ENCODE peak calls at places on chromosomes 1 and 21, in eight cellular contexts. One of them, this sample, is unnamed.
A peak's percentile ranks its signal among the peaks of the same experiment; 100 is the strongest.

GRCh38 chr1:75519626-75520025 is 91.3 kb downstream of the SLC44A5 start:
- DNase-seq in GM23248: no peak
- DNase-seq in adrenal gland: no peak
- DNase-seq in left ventricle myocardium inferior: no peak
- DNase-seq in mammary epithelial cell: no peak
- DNase-seq in AG04450: no peak
- DNase-seq in body of pancreas: no peak
- DNase-seq in thoracic aorta: no peak
- DNase-seq in this sample: no peak

GRCh38 chr1:15155760-15156743 is 2.5 kb downstream of the TMEM51 start:
- DNase-seq in GM23248: no peak
- DNase-seq in adrenal gland: no peak
- DNase-seq in left ventricle myocardium inferior: no peak
- DNase-seq in mammary epithelial cell: no peak
- DNase-seq in AG04450: no peak
- DNase-seq in body of pancreas: peak; percentile 52
- DNase-seq in thoracic aorta: no peak
- DNase-seq in this sample: no peak

GRCh38 chr1:22778842-22779520 is 68.3 kb downstream of the EPHB2 start:
- DNase-seq in GM23248: no peak
- DNase-seq in adrenal gland: no peak
- DNase-seq in left ventricle myocardium inferior: peak; percentile 64
- DNase-seq in mammary epithelial cell: no peak
- DNase-seq in AG04450: no peak
- DNase-seq in body of pancreas: no peak
- DNase-seq in thoracic aorta: no peak
- DNase-seq in this sample: no peak

GRCh38 chr1:168084396-168085231 is 52.1 kb downstream of the GPR161 start:
- DNase-seq in GM23248: peak; percentile 61
- DNase-seq in adrenal gland: no peak
- DNase-seq in left ventricle myocardium inferior: peak; percentile 64
- DNase-seq in mammary epithelial cell: no peak
- DNase-seq in AG04450: no peak
- DNase-seq in body of pancreas: peak; percentile 61
- DNase-seq in thoracic aorta: no peak
- DNase-seq in this sample: peak; percentile 88

GRCh38 chr1:39639333-39640130 is at the start of gene HEYL:
- DNase-seq in GM23248: peak; percentile 59
- DNase-seq in adrenal gland: peak; percentile 33
- DNase-seq in left ventricle myocardium inferior: peak; percentile 85
- DNase-seq in mammary epithelial cell: no peak
- DNase-seq in AG04450: no peak
- DNase-seq in body of pancreas: peak; percentile 87
- DNase-seq in thoracic aorta: peak; percentile 26
- DNase-seq in this sample: peak; percentile 92

GRCh38 chr1:24783713-24784112 is 38.5 kb downstream of the CLIC4 start:
- DNase-seq in GM23248: no peak
- DNase-seq in adrenal gland: no peak
- DNase-seq in left ventricle myocardium inferior: no peak
- DNase-seq in mammary epithelial cell: no peak
- DNase-seq in AG04450: no peak
- DNase-seq in body of pancreas: no peak
- DNase-seq in thoracic aorta: no peak
- DNase-seq in this sample: no peak

GRCh38 chr1:175530981-175531380 is 212.4 kb downstream of the TNR start:
- DNase-seq in GM23248: no peak
- DNase-seq in adrenal gland: no peak
- DNase-seq in left ventricle myocardium inferior: no peak
- DNase-seq in mammary epithelial cell: no peak
- DNase-seq in AG04450: no peak
- DNase-seq in body of pancreas: no peak
- DNase-seq in thoracic aorta: no peak
- DNase-seq in this sample: no peak

GRCh38 chr1:27349784-27350672 is 8.2 kb downstream of the SYTL1 start:
- DNase-seq in GM23248: peak; percentile 87
- DNase-seq in adrenal gland: no peak
- DNase-seq in left ventricle myocardium inferior: peak; percentile 59
- DNase-seq in mammary epithelial cell: no peak
- DNase-seq in AG04450: peak; percentile 37
- DNase-seq in body of pancreas: peak; percentile 48
- DNase-seq in thoracic aorta: no peak
- DNase-seq in this sample: peak; percentile 91

GRCh38 chr1:57470028-57470427 is 46.2 kb upstream of the DAB1 start:
- DNase-seq in GM23248: peak; percentile 55
- DNase-seq in adrenal gland: no peak
- DNase-seq in left ventricle myocardium inferior: no peak
- DNase-seq in mammary epithelial cell: no peak
- DNase-seq in AG04450: peak; percentile 26
- DNase-seq in body of pancreas: no peak
- DNase-seq in thoracic aorta: no peak
- DNase-seq in this sample: peak; percentile 27

GRCh38 chr1:53295295-53295694 is 32.6 kb downstream of the LRP8 start:
- DNase-seq in GM23248: peak; percentile 18
- DNase-seq in adrenal gland: no peak
- DNase-seq in left ventricle myocardium inferior: no peak
- DNase-seq in mammary epithelial cell: no peak
- DNase-seq in AG04450: no peak
- DNase-seq in body of pancreas: no peak
- DNase-seq in thoracic aorta: no peak
- DNase-seq in this sample: no peak

GRCh38 chr1:73980324-73981040 is 217.5 kb downstream of the LRRIQ3 start:
- DNase-seq in GM23248: no peak
- DNase-seq in adrenal gland: no peak
- DNase-seq in left ventricle myocardium inferior: no peak
- DNase-seq in mammary epithelial cell: no peak
- DNase-seq in AG04450: no peak
- DNase-seq in body of pancreas: no peak
- DNase-seq in thoracic aorta: no peak
- DNase-seq in this sample: no peak

GRCh38 chr1:205059660-205060059 is 16.6 kb downstream of the CNTN2 start:
- DNase-seq in GM23248: no peak
- DNase-seq in adrenal gland: no peak
- DNase-seq in left ventricle myocardium inferior: no peak
- DNase-seq in mammary epithelial cell: no peak
- DNase-seq in AG04450: no peak
- DNase-seq in body of pancreas: no peak
- DNase-seq in thoracic aorta: no peak
- DNase-seq in this sample: no peak

GRCh38 chr1:94142022-94142421 is 21.1 kb upstream of the ABCA4 start:
- DNase-seq in GM23248: peak; percentile 74
- DNase-seq in adrenal gland: no peak
- DNase-seq in left ventricle myocardium inferior: no peak
- DNase-seq in mammary epithelial cell: no peak
- DNase-seq in AG04450: no peak
- DNase-seq in body of pancreas: no peak
- DNase-seq in thoracic aorta: no peak
- DNase-seq in this sample: no peak

GRCh38 chr1:57704811-57705210 is 281.0 kb upstream of the DAB1 start:
- DNase-seq in GM23248: no peak
- DNase-seq in adrenal gland: no peak
- DNase-seq in left ventricle myocardium inferior: no peak
- DNase-seq in mammary epithelial cell: no peak
- DNase-seq in AG04450: no peak
- DNase-seq in body of pancreas: no peak
- DNase-seq in thoracic aorta: no peak
- DNase-seq in this sample: no peak

DNA sequence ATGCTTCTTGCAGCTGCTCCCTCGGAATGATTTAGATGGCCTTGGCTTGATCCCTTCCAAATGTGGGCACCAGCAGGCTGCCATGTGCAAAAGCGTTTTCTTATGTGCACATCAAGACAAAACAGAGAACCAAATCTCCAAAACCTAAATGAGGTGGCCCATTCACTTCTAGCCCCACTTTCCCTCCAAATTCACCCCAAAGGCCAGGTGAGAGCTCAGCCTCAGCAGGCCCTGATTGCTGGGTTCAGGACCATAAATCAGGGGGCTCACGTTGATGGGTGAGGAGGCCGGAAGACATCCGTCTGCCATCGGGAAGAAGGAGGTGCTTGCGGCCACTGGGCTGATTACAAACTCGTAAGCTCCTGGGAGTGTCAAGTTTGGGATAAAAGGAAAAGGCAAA is 86.7 kb upstream of the CLDN14 start:
- DNase-seq in GM23248: no peak
- DNase-seq in adrenal gland: no peak
- DNase-seq in left ventricle myocardium inferior: no peak
- DNase-seq in mammary epithelial cell: no peak
- DNase-seq in AG04450: no peak
- DNase-seq in body of pancreas: no peak
- DNase-seq in thoracic aorta: no peak
- DNase-seq in this sample: no peak
- H3K27me3 ChIP-seq in GM23248: peaks cover 93% of the 10 kb centered on the region
- H3K27me3 ChIP-seq in adrenal gland: peaks cover 13% of the 10 kb centered on the region
- H3K27me3 ChIP-seq in left ventricle myocardium inferior: peaks cover 94% of the 10 kb centered on the region
- H3K27me3 ChIP-seq in mammary epithelial cell: peaks cover 2% of the 10 kb centered on the region
- H3K27me3 ChIP-seq in AG04450: peaks cover 49% of the 10 kb centered on the region
- H3K27me3 ChIP-seq in body of pancreas: no peaks in the 10 kb centered on the region
- H3K27me3 ChIP-seq in thoracic aorta: no peaks in the 10 kb centered on the region
- H3K27me3 ChIP-seq in this sample: no peaks in the 10 kb centered on the region

DNA sequence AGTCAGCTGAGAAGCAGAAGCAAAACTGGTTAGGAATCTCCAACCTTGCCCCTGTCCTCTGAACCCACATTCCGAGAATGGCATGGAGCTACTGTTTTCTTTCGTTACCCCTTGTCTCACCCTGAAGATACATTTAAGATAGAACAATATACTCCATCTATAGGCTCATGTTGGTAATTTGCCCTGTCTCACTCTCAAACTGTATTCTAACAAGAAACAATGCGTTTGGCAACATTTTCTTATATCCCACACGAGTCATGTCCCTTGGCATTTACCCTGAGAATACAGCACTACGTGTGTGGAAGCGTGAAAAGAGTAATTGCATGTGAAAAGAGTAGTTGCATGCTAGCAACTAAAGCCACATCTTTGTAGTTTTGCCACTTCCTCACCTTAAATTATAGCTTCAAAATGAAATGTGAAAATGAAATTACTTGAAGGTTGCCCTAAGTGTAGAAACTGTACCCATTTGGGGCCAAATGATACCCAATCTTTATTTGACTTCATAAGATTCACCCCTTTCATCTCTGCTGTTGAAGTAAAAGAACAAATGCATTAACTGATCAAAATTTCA is 5.3 kb downstream of the SLAMF7 start:
- DNase-seq in GM23248: no peak
- DNase-seq in adrenal gland: no peak
- DNase-seq in left ventricle myocardium inferior: no peak
- DNase-seq in mammary epithelial cell: no peak
- DNase-seq in AG04450: no peak
- DNase-seq in body of pancreas: no peak
- DNase-seq in thoracic aorta: no peak
- DNase-seq in this sample: no peak
- H3K27ac ChIP-seq in GM23248: no peak overlapping the region
- H3K27ac ChIP-seq in adrenal gland: no peak overlapping the region
- H3K27ac ChIP-seq in left ventricle myocardium inferior: no peak overlapping the region
- H3K27ac ChIP-seq in mammary epithelial cell: no peak overlapping the region
- H3K27ac ChIP-seq in AG04450: no peak overlapping the region
- H3K27ac ChIP-seq in body of pancreas: no peak overlapping the region
- H3K27ac ChIP-seq in thoracic aorta: no peak overlapping the region
- H3K27ac ChIP-seq in this sample: no peak overlapping the region

GRCh38 chr1:181100924-181101323 is 12.4 kb downstream of the IER5 start:
- DNase-seq in GM23248: no peak
- DNase-seq in adrenal gland: no peak
- DNase-seq in left ventricle myocardium inferior: no peak
- DNase-seq in mammary epithelial cell: no peak
- DNase-seq in AG04450: no peak
- DNase-seq in body of pancreas: no peak
- DNase-seq in thoracic aorta: no peak
- DNase-seq in this sample: no peak
- H3K27me3 ChIP-seq in GM23248: no peaks in the 10 kb centered on the region
- H3K27me3 ChIP-seq in adrenal gland: no peaks in the 10 kb centered on the region
- H3K27me3 ChIP-seq in left ventricle myocardium inferior: no peaks in the 10 kb centered on the region
- H3K27me3 ChIP-seq in mammary epithelial cell: no peaks in the 10 kb centered on the region
- H3K27me3 ChIP-seq in AG04450: no peaks in the 10 kb centered on the region
- H3K27me3 ChIP-seq in body of pancreas: no peaks in the 10 kb centered on the region
- H3K27me3 ChIP-seq in thoracic aorta: no peaks in the 10 kb centered on the region
- H3K27me3 ChIP-seq in this sample: peaks cover 82% of the 10 kb centered on the region

GRCh38 chr1:103146143-103146542 is 37.8 kb upstream of the COL11A1 start:
- DNase-seq in GM23248: no peak
- DNase-seq in adrenal gland: no peak
- DNase-seq in left ventricle myocardium inferior: no peak
- DNase-seq in mammary epithelial cell: no peak
- DNase-seq in AG04450: no peak
- DNase-seq in body of pancreas: no peak
- DNase-seq in thoracic aorta: no peak
- DNase-seq in this sample: no peak
- H3K27ac ChIP-seq in GM23248: no peak overlapping the region
- H3K27ac ChIP-seq in adrenal gland: no peak overlapping the region
- H3K27ac ChIP-seq in left ventricle myocardium inferior: no peak overlapping the region
- H3K27ac ChIP-seq in mammary epithelial cell: no peak overlapping the region
- H3K27ac ChIP-seq in AG04450: no peak overlapping the region
- H3K27ac ChIP-seq in body of pancreas: no peak overlapping the region
- H3K27ac ChIP-seq in thoracic aorta: no peak overlapping the region
- H3K27ac ChIP-seq in this sample: no peak overlapping the region

This sample was measured in GM23338.